ENCODE peak calls at places on chromosomes 1 and 21, in seven cellular contexts. Y, K, W, D, L, X and O are unnamed samples.

GRCh38 chr1:214071469-214071868 is 83.7 kb downstream of the PROX1 start:
- DNase-seq in Y (no peak), K (no peak), W (no peak), D (no peak), L (no peak), X (no peak), O (no peak)

GRCh38 chr21:45513003-45513706 is 29.1 kb downstream of the SLC19A1 start:
- DNase-seq in Y (no peak), K (no peak), W (peak), D (no peak), L (no peak), X (no peak), O (no peak)

GRCh38 chr1:227428803-227429202 is 110.5 kb upstream of the CDC42BPA start:
- DNase-seq in Y (peak), K (no peak), W (no peak), D (no peak), L (peak), X (peak), O (peak)

GRCh38 chr1:171873664-171874063 is 32.4 kb downstream of the DNM3 start:
- DNase-seq in Y (no peak), K (no peak), W (no peak), D (no peak), L (no peak), X (no peak), O (no peak)

GRCh38 chr1:1425753-1426495 is 4.8 kb upstream of the ANKRD65 start:
- DNase-seq in Y (no peak), K (no peak), W (peak), D (no peak), L (no peak), X (no peak), O (no peak)

GRCh38 chr1:110319332-110320167 is 19.6 kb upstream of the RBM15 start:
- DNase-seq in Y (no peak), K (no peak), W (no peak), D (no peak), L (no peak), X (no peak), O (no peak)

GRCh38 chr1:164630626-164631396 is 71.8 kb downstream of the PBX1 start:
- DNase-seq in Y (no peak), K (no peak), W (no peak), D (no peak), L (no peak), X (peak), O (no peak)

GRCh38 chr1:170660281-170660713 is 3.6 kb upstream of the PRRX1 start:
- DNase-seq in Y (no peak), K (no peak), W (no peak), D (no peak), L (no peak), X (no peak), O (peak)

GRCh38 chr21:46454142-46454541 is 4.5 kb upstream of the DIP2A start:
- DNase-seq in Y (no peak), K (no peak), W (no peak), D (no peak), L (no peak), X (no peak), O (no peak)

GRCh38 chr21:31446206-31446900 is 102.3 kb upstream of the TIAM1 start:
- DNase-seq in Y (no peak), K (no peak), W (no peak), D (no peak), L (no peak), X (no peak), O (no peak)

GRCh38 chr1:12113433-12114339 is 50.6 kb downstream of the TNFRSF8 start:
- DNase-seq in Y (no peak), K (no peak), W (no peak), D (no peak), L (peak), X (peak), O (no peak)

GRCh38 chr1:78607334-78607927 is 12.8 kb upstream of the IFI44L start:
- DNase-seq in Y (no peak), K (peak), W (no peak), D (peak), L (peak), X (peak), O (peak)

GRCh38 chr1:226406401-226406881 is 1.5 kb downstream of the PARP1 start:
- DNase-seq in Y (no peak), K (no peak), W (no peak), D (no peak), L (peak), X (peak), O (peak)

GRCh38 chr1:23667411-23667810 is 24.2 kb upstream of the RPL11 start:
- DNase-seq in Y (no peak), K (no peak), W (no peak), D (no peak), L (no peak), X (no peak), O (no peak)

GRCh38 chr1:198764748-198765147 is 125.9 kb downstream of the PTPRC start:
- DNase-seq in Y (no peak), K (no peak), W (no peak), D (no peak), L (peak), X (no peak), O (no peak)

GRCh38 chr1:115158181-115158580 is 68.9 kb upstream of the TSPAN2 start:
- DNase-seq in Y (peak), K (no peak), W (no peak), D (no peak), L (peak), X (peak), O (no peak)

GRCh38 chr1:17759114-17759513 is 4.0 kb downstream of the ACTL8 start:
- DNase-seq in Y (no peak), K (no peak), W (no peak), D (no peak), L (peak), X (no peak), O (no peak)

GRCh38 chr21:36656138-36656537 is 42.8 kb upstream of the SIM2 start:
- DNase-seq in Y (no peak), K (no peak), W (peak), D (no peak), L (no peak), X (no peak), O (no peak)

GRCh38 chr1:29729281-29729680 is 493.0 kb downstream of the PTPRU start:
- DNase-seq in Y (no peak), K (no peak), W (no peak), D (no peak), L (no peak), X (no peak), O (no peak)

GRCh38 chr1:83545450-83545849 is 453.5 kb downstream of the TTLL7 start:
- DNase-seq in Y (no peak), K (no peak), W (no peak), D (peak), L (no peak), X (no peak), O (peak)

GRCh38 chr1:226432586-226433360 is 24.9 kb upstream of the PARP1 start:
- DNase-seq in Y (no peak), K (no peak), W (no peak), D (peak), L (no peak), X (no peak), O (no peak)

GRCh38 chr1:111656093-111657017 is 36.8 kb downstream of the RAP1A start:
- DNase-seq in Y (peak), K (peak), W (no peak), D (peak), L (peak), X (peak), O (peak)

GRCh38 chr1:33410091-33410701 is 20.7 kb downstream of the PHC2 start:
- DNase-seq in Y (peak), K (no peak), W (no peak), D (peak), L (peak), X (peak), O (no peak)